ENCODE peak calls at places on chromosome 11, in five cellular contexts. X is naive thymus-derived CD4-positive, alpha-beta T cell; M is CD8-positive, alpha-beta T cell; I is heart right ventricle; Q is psoas muscle. H is an unnamed sample.

GRCh38 chr11:32015435-32015834 is 75.4 kb upstream of the RCN1 start:
- DNase-seq in X (no peak), M (no peak), I (no peak), Q (no peak), H (no peak)

GRCh38 chr11:2015044-2015443 is 17.4 kb upstream of the H19 start:
- DNase-seq in X (no peak), M (no peak), I (no peak), Q (no peak), H (no peak)

GRCh38 chr11:118052581-118053206 is 24.2 kb upstream of the TMPRSS4 start:
- DNase-seq in X (no peak), M (no peak), I (no peak), Q (peak; percentile 36), H (no peak)

GRCh38 chr11:76824083-76824939 is 36.4 kb upstream of the ACER3 start:
- DNase-seq in X (no peak), M (no peak), I (peak; percentile 40), Q (no peak), H (no peak)

GRCh38 chr11:46134540-46134939 is 13.3 kb upstream of the PHF21A start:
- DNase-seq in X (no peak), M (no peak), I (no peak), Q (no peak), H (no peak)

GRCh38 chr11:118622376-118623290 is 15.2 kb downstream of the PHLDB1 start:
- DNase-seq in X (no peak), M (no peak), I (peak; percentile 67), Q (peak; percentile 88), H (no peak)

GRCh38 chr11:129131361-129131760 is 60.8 kb downstream of the ARHGAP32 start:
- DNase-seq in X (no peak), M (no peak), I (no peak), Q (no peak), H (no peak)

GRCh38 chr11:86743223-86744118 is 56.9 kb upstream of the PRSS23 start:
- DNase-seq in X (no peak), M (no peak), I (no peak), Q (peak; percentile 54), H (no peak)

GRCh38 chr11:129655247-129655832 is 160.3 kb upstream of the TMEM45B start:
- DNase-seq in X (no peak), M (no peak), I (no peak), Q (no peak), H (no peak)

GRCh38 chr11:93904711-93905110 is 54.3 kb upstream of the VSTM5 start:
- DNase-seq in X (no peak), M (no peak), I (no peak), Q (no peak), H (no peak)

GRCh38 chr11:112162761-112163669 is 879 bp downstream of the IL18 start:
- DNase-seq in X (no peak), M (no peak), I (no peak), Q (no peak), H (no peak)
- H3K4me3 ChIP-seq in X (no peak overlapping the region), M (no peak overlapping the region), I (peak overlapping the region; percentile 5), Q (peak overlapping the region; percentile 69), H (no peak overlapping the region)

GRCh38 chr11:79926707-79927106 is 485.9 kb upstream of the TENM4 start:
- DNase-seq in X (no peak), M (no peak), I (no peak), Q (no peak), H (no peak)

GRCh38 chr11:79922641-79923040 is 481.8 kb upstream of the TENM4 start:
- DNase-seq in X (no peak), M (no peak), I (no peak), Q (no peak), H (no peak)

GRCh38 chr11:79920480-79920879 is 479.6 kb upstream of the TENM4 start:
- DNase-seq in X (no peak), M (no peak), I (no peak), Q (no peak), H (no peak)

GRCh38 chr11:79925570-79925969 is 484.7 kb upstream of the TENM4 start:
- DNase-seq in X (no peak), M (no peak), I (no peak), Q (no peak), H (no peak)
- H3K27ac ChIP-seq in X (no peak overlapping the region), M (no peak overlapping the region), I (no peak overlapping the region), Q (no peak overlapping the region), H (no peak overlapping the region)

DNA sequence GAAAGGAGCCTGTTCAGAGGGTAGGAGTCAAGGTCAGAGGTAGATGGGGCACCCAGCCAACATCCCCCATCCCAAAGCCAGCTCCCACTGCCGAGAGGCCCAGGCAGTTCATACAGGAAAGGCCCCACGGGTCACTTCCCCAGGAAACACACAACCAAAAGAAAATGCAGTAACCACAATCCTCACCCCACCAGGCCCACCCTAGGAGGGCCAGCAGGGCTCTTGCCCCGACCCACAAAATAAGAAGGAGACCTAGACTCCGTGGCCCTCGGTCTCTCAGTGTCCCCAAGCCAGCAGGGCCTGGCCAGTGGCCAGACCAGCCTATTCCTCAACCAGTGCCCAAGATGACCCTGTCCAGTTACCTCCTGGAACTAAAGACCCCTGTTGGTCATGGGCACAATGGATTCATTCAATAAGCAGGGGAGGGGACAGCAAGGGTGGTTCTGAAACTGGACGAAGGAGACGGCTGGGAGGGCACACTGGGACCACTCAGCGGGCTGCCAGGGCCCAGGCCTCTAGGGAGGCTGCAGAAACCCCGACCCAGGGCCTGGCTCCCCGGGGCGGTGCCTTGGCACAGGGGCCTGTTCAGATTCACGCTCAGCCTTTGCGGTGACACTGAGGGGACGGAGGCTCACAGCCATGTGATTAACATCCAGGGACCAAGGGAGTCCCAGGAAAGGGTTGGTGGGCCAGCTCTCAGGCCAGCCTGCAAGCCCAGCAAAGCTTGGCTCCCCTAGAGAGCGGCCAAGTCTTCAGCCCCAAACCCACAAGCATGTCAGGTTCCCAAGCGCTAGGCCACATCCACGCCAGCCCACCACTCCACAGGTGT is 5.5 kb downstream of the RAB3IL1 start:
- DNase-seq in X (no peak), M (no peak), I (peak; percentile 3), Q (no peak), H (no peak)
- H3K4me3 ChIP-seq in X (no peak overlapping the region), M (no peak overlapping the region), I (no peak overlapping the region), Q (no peak overlapping the region), H (no peak overlapping the region)

GRCh38 chr11:19458231-19458630 is 217.5 kb upstream of the E2F8 start:
- DNase-seq in X (no peak), M (no peak), I (no peak), Q (no peak), H (no peak)

GRCh38 chr11:19455731-19456130 is 215.0 kb upstream of the E2F8 start:
- DNase-seq in X (no peak), M (no peak), I (peak; percentile 44), Q (no peak), H (no peak)

GRCh38 chr11:19459240-19459639 is 218.5 kb upstream of the E2F8 start:
- DNase-seq in X (no peak), M (no peak), I (no peak), Q (no peak), H (no peak)

GRCh38 chr11:19458721-19459120 is 218.0 kb upstream of the E2F8 start:
- DNase-seq in X (no peak), M (no peak), I (no peak), Q (no peak), H (no peak)

DNA sequence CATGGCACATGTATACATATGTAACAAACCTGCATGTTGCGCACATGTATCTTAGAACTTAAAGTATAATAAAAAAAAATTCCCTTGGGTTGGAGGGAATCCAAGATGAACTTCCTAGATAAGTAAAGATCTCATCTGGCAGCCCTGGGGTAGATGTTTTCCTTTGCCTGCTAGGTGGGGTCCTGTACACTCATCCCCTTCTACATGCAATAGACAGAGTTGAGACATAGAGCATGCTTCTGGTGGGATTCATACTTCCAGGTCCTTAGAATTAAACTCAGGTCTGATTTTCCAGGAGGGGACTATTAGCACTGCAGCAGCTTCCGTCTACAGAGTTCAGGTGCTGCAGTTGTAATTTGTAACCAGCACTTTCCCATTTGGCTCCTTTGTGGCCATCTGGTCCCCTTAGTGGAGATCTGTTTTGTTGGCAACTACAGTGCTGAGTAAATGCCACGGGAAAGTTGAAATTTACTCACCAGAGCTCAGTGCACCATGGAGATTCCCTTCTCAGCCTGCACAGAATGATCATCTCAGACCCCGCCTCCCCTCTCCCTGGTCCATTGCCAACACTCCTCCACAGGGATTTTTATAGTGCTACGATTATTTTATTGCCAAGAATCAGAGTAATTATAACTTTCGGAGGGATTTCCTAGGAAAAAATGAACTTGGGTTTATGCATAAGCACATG is 220.1 kb upstream of the E2F8 start:
- DNase-seq in X (no peak), M (no peak), I (peak; percentile 56), Q (no peak), H (no peak)
- H3K27ac ChIP-seq in X (no peak overlapping the region), M (no peak overlapping the region), I (no peak overlapping the region), Q (no peak overlapping the region), H (no peak overlapping the region)

GRCh38 chr11:843818-844692 is 1.4 kb downstream of the TSPAN4 start:
- DNase-seq in X (no peak), M (no peak), I (peak; percentile 95), Q (peak; percentile 96), H (no peak)

GRCh38 chr11:845872-846271 is 3.2 kb downstream of the TSPAN4 start:
- DNase-seq in X (no peak), M (no peak), I (no peak), Q (no peak), H (no peak)

GRCh38 chr11:843086-843704 is 543 bp downstream of the TSPAN4 start:
- DNase-seq in X (no peak), M (no peak), I (no peak), Q (no peak), H (no peak)

GRCh38 chr11:846496-847098 is 3.9 kb downstream of the TSPAN4 start:
- DNase-seq in X (no peak), M (no peak), I (no peak), Q (no peak), H (no peak)

DNA sequence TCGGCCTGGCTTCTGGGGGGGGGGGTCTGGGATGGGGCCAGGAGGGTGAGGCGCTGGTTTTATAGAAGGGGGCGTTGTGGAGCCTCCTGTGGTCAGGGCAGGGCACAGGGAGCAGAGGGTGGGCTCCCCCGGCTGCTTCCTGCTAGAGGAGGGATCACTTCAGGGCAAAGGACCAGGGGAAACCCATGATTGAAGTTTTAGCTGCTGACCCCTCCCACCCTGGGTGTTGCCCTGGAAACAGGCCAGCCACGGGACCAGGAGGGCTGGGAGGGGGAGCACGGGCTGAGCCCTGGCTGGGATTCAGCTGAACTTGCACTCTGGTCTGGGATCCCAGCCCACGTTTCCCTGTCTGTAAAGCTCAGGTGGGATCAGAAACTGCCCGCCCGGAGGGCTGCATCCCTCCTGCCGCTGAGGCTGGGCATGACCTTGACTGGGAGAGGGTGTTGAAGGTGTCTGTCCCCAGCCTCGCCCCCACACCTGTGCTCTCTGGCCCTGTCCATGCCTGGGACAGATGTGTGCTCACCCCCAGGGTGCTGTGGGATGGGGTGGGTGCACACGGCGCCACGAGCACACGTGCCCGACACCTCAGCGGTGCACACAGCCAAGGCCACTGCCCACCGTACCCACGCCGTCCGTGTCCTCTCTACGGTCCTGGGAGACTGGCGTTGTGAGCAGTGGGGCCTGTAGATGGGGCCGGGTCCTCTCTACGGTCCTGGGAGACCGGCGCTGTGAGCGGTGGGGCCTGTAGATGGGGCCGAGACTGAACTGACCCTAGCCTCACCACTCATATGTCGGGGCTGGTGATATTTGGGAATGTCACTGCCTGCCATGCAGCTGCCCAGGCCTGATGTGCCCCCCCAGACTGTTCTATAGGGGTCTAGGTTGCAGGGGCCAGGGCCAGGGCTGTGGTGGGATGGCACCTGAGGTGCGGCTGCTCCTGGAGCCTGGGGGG is 2.3 kb downstream of the TSPAN4 start:
- DNase-seq in X (no peak), M (no peak), I (peak; percentile 96), Q (peak; percentile 96), H (no peak)
- H3K4me3 ChIP-seq in X (no peak overlapping the region), M (no peak overlapping the region), I (peak overlapping the region; percentile 97), Q (peak overlapping the region; percentile 93), H (no peak overlapping the region)

H was measured in CD8-positive, alpha-beta memory T cell.